ENCODE peak calls at places on chromosomes 11 and 22, in seven cellular contexts. A, U, H, E, X, N and S are unnamed samples.

GRCh38 chr11:46827995-46828394 is 18.1 kb downstream of the CKAP5 start:
- DNase-seq in A (no peak), U (no peak), H (no peak), E (no peak), X (no peak), N (no peak), S (no peak)

GRCh38 chr11:76048763-76049162 is 157.5 kb downstream of the WNT11 start:
- DNase-seq in A (no peak), U (no peak), H (no peak), E (peak; percentile 25), X (peak; percentile 15), N (no peak), S (no peak)

GRCh38 chr11:96143016-96143670 is 199.9 kb downstream of the MAML2 start:
- DNase-seq in A (no peak), U (no peak), H (no peak), E (no peak), X (no peak), N (no peak), S (no peak)

GRCh38 chr11:122733301-122733686 is 77.8 kb downstream of the UBASH3B start:
- DNase-seq in A (no peak), U (no peak), H (no peak), E (no peak), X (no peak), N (no peak), S (no peak)

GRCh38 chr22:36806824-36807223 is 10.0 kb downstream of the PVALB start:
- DNase-seq in A (no peak), U (no peak), H (no peak), E (no peak), X (no peak), N (no peak), S (no peak)

GRCh38 chr11:121489823-121490222 is 37.1 kb upstream of the SORL1-AS1 start:
- DNase-seq in A (no peak), U (no peak), H (no peak), E (no peak), X (no peak), N (no peak), S (no peak)

GRCh38 chr22:24822471-24822870 is 16.5 kb downstream of the SGSM1 start:
- DNase-seq in A (no peak), U (no peak), H (no peak), E (no peak), X (no peak), N (no peak), S (no peak)

GRCh38 chr11:1221848-1222311 is 986 bp upstream of the MUC5B start:
- DNase-seq in A (no peak), U (no peak), H (peak; percentile 9), E (peak; percentile 9), X (peak; percentile 2), N (no peak), S (no peak)

GRCh38 chr22:38017272-38017920 is 33.0 kb upstream of the SOX10 start:
- DNase-seq in A (peak; percentile 59), U (no peak), H (peak; percentile 85), E (no peak), X (no peak), N (no peak), S (peak; percentile 8)

GRCh38 chr11:66369073-66369894 is 2.3 kb downstream of the SLC29A2 start:
- DNase-seq in A (no peak), U (no peak), H (no peak), E (no peak), X (no peak), N (no peak), S (no peak)

GRCh38 chr22:26321469-26321913 is 107.6 kb upstream of the ASPHD2 start:
- DNase-seq in A (peak; percentile 16), U (no peak), H (peak; percentile 55), E (no peak), X (no peak), N (no peak), S (peak; percentile 86)

GRCh38 chr11:76185931-76186401 is 20.3 kb downstream of the WNT11 start:
- DNase-seq in A (no peak), U (no peak), H (peak; percentile 50), E (no peak), X (peak; percentile 56), N (no peak), S (no peak)

GRCh38 chr11:126426126-126426525 is 70.6 kb downstream of the ST3GAL4 start:
- DNase-seq in A (no peak), U (no peak), H (no peak), E (no peak), X (no peak), N (no peak), S (no peak)

GRCh38 chr11:74742070-74742469 is 6.6 kb upstream of the RNF169 start:
- DNase-seq in A (no peak), U (no peak), H (no peak), E (no peak), X (no peak), N (no peak), S (no peak)

GRCh38 chr11:11157201-11157600 is 195.8 kb downstream of the CSNK2A3 start:
- DNase-seq in A (no peak), U (no peak), H (no peak), E (peak; percentile 67), X (peak; percentile 42), N (no peak), S (peak; percentile 21)

GRCh38 chr11:80595011-80595410 is 1154.2 kb upstream of the TENM4 start:
- DNase-seq in A (no peak), U (no peak), H (no peak), E (no peak), X (no peak), N (no peak), S (no peak)

GRCh38 chr22:20013382-20013871 is 3.2 kb downstream of the ARVCF start:
- DNase-seq in A (no peak), U (peak; percentile 81), H (peak; percentile 76), E (peak; percentile 91), X (peak; percentile 85), N (peak; percentile 52), S (peak; percentile 24)
- TF ChIP-seq CTCF in A (peak; percentile 32), U (peak; percentile 49), H (peak; percentile 90), E (peak; percentile 35), X (peak; percentile 78), N (peak; percentile 74), S (peak; percentile 85)

DNA sequence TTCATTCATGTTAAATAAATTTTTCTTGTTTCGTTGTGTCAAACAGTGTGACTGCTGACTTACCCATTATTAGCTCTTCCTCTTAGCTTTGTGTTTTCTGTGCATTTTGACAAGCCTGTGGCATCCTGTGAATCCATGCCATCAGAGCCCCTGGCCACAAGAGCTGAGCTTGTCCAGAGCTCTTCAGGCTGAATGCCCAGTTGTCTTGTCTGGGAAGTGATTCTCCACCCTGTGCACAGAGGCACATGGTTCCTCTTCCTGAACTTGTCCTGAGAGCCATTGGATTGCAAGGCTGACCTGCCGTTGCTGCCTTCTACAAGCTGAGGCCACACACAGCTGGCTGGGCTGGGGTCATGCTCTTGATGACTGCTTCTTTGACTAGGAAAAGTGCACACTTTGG is 64.1 kb downstream of the PPP6R3 start:
- DNase-seq in A (no peak), U (no peak), H (no peak), E (no peak), X (no peak), N (no peak), S (no peak)
- TF ChIP-seq CTCF in A (no peak), U (no peak), H (no peak), E (no peak), X (no peak), N (no peak), S (no peak)

DNA sequence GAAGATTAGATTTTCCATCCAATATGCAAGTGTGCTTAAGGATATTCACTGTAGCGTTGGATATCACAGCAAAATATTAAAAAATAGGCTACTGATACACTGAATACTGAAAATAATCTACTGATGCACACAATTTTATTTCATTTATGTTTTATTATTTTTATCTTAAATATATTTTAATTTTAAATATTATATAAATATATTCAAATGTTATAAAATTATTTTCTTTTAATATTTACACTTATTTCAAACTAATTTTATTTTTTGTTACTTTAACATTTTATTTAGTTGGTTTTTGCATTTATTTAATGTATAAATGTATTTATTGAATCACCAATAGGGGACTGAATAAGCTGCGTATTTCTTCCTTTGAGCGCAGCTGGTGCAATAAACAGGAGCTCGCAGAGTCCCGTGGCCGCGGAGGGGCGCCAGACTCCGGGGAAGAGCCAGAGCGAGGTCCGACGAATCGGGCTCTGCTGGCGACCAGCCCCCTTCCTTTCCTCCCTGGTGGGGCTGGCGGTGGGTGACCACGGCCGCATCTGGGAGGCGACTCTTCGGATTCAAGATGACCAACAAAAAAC is 12.2 kb downstream of the MMP3 start:
- DNase-seq in A (no peak), U (peak; percentile 29), H (peak; percentile 23), E (peak; percentile 77), X (peak; percentile 8), N (no peak), S (peak; percentile 73)
- TF ChIP-seq CTCF in A (peak; percentile 15), U (peak; percentile 26), H (peak; percentile 17), E (no peak), X (no peak), N (no peak), S (peak; percentile 92)

GRCh38 chr11:57131080-57131790 is 50.5 kb upstream of the LRRC55 start:
- DNase-seq in A (peak; percentile 50), U (no peak), H (peak; percentile 20), E (peak; percentile 79), X (peak; percentile 59), N (no peak), S (peak; percentile 16)
- TF ChIP-seq CTCF in A (peak; percentile 24), U (no peak), H (peak; percentile 66), E (peak; percentile 56), X (peak; percentile 83), N (no peak), S (peak; percentile 79)

GRCh38 chr11:69801513-69802335 is 17.5 kb downstream of the FGF3 start:
- DNase-seq in A (peak; percentile 28), U (peak; percentile 76), H (no peak), E (peak; percentile 95), X (peak; percentile 85), N (no peak), S (no peak)
- TF ChIP-seq CTCF in A (peak; percentile 66), U (peak; percentile 71), H (peak; percentile 62), E (peak; percentile 97), X (peak; percentile 91), N (peak; percentile 28), S (peak; percentile 87)

GRCh38 chr11:35619754-35620640 is 1.7 kb downstream of the FJX1 start:
- DNase-seq in A (peak; percentile 12), U (peak; percentile 29), H (peak; percentile 24), E (peak; percentile 71), X (peak; percentile 74), N (no peak), S (peak; percentile 12)
- TF ChIP-seq CTCF in A (no peak), U (no peak), H (peak; percentile 18), E (no peak), X (no peak), N (no peak), S (peak; percentile 42)

GRCh38 chr11:58784995-58785394 is 53.3 kb upstream of the GLYAT start:
- DNase-seq in A (no peak), U (no peak), H (no peak), E (no peak), X (no peak), N (no peak), S (no peak)
- TF ChIP-seq CTCF in A (no peak), U (no peak), H (no peak), E (no peak), X (no peak), N (no peak), S (peak; percentile 47)

GRCh38 chr11:103055174-103055890 is 36.6 kb downstream of the DCUN1D5 start:
- DNase-seq in A (no peak), U (no peak), H (no peak), E (no peak), X (peak; percentile 3), N (no peak), S (peak; percentile 55)
- TF ChIP-seq CTCF in A (peak; percentile 58), U (peak; percentile 36), H (peak; percentile 61), E (peak; percentile 22), X (peak; percentile 62), N (peak; percentile 72), S (peak; percentile 89)